ENCODE peak calls at places on chromosome 18, in eight cellular contexts. P is ascending aorta, A is pancreas, N is SK-N-SH, E is left lung, Y is neural progenitor cell, G is H9, V is body of pancreas. T is an unnamed sample. For H3K9me3, the result is how much of the 10 kb centered on the place peaks cover.

GRCh38 chr18:6363216-6363615 is 51.5 kb downstream of the L3MBTL4 start:
- DNase-seq in P (no peak), A (no peak), N (no peak), E (no peak), Y (no peak), G (no peak), V (no peak), T (no peak)

GRCh38 chr18:46239549-46239948 is 135.4 kb downstream of the HAUS1 start:
- DNase-seq in P (no peak), A (no peak), N (no peak), E (no peak), Y (no peak), G (no peak), V (no peak), T (no peak)

GRCh38 chr18:23324056-23324811 is 128.9 kb upstream of the RIOK3 start:
- DNase-seq in P (no peak), A (no peak), N (no peak), E (no peak), Y (no peak), G (no peak), V (no peak), T (no peak)

GRCh38 chr18:47953471-47953931 is 23.0 kb upstream of the SMAD2 start:
- DNase-seq in P (peak), A (peak), N (no peak), E (no peak), Y (peak), G (no peak), V (peak), T (peak)

GRCh38 chr18:36974686-36975085 is 145.8 kb downstream of the KIAA1328 start:
- DNase-seq in P (no peak), A (no peak), N (no peak), E (no peak), Y (no peak), G (no peak), V (no peak), T (no peak)

GRCh38 chr18:75868031-75868430 is 440.5 kb upstream of the SMIM21 start:
- DNase-seq in P (no peak), A (no peak), N (no peak), E (no peak), Y (no peak), G (no peak), V (no peak), T (no peak)

GRCh38 chr18:63336366-63337099 is 17.0 kb upstream of the BCL2 start:
- DNase-seq in P (no peak), A (no peak), N (no peak), E (no peak), Y (no peak), G (no peak), V (no peak), T (no peak)

GRCh38 chr18:46672062-46672970 is 15.3 kb upstream of the LOXHD1 start:
- DNase-seq in P (no peak), A (no peak), N (no peak), E (no peak), Y (no peak), G (no peak), V (no peak), T (no peak)

GRCh38 chr18:692841-693240 is 19.6 kb downstream of the ENOSF1 start:
- DNase-seq in P (no peak), A (no peak), N (no peak), E (no peak), Y (no peak), G (no peak), V (peak), T (no peak)

GRCh38 chr18:33751613-33752221 is 173.7 kb downstream of the ASXL3 start:
- DNase-seq in P (no peak), A (no peak), N (no peak), E (no peak), Y (peak), G (no peak), V (no peak), T (no peak)

GRCh38 chr18:55096261-55097026 is 137.2 kb upstream of the CCDC68 start:
- DNase-seq in P (no peak), A (no peak), N (peak), E (no peak), Y (peak), G (peak), V (no peak), T (peak)

DNA sequence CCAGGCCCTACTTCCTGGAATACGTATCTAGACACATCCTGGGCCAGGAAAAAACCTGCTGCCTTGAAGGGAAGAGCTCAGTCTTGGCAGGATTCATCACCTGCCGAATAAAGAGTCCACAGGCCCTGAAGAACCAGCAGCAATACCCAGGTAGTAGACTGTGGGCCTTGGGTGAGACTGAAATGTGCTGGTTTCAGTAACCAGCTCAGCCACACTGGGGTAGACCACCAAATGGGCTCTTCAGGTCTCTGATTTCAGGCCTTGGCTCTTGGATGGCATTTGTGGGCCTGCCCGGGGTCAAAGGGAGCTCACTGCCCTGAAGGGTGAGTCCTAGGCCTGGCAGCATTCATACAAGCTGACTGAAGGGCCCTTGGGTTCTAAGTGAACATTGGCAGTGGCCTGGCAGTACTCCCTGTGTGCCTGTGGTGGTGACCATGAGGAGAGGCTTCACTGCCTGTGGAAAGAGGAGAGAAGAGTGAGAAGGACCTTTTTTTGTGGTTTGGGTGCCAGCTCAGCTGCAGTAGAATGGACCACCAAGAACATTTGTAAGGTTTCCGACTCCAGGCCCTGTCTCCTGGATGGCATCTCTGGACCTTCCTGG is 175.1 kb downstream of the ANKRD30B start:
- DNase-seq in P (no peak), A (no peak), N (no peak), E (no peak), Y (no peak), G (no peak), V (no peak), T (peak)
- H3K9me3 ChIP-seq in P (under half), A (under half), N (under half), E (under half), Y (under half), G (half or more), V (under half), T (under half)

GRCh38 chr18:8411492-8411891 is 197.7 kb upstream of the RAB12 start:
- DNase-seq in P (no peak), A (no peak), N (no peak), E (no peak), Y (no peak), G (no peak), V (no peak), T (no peak)
- H3K9me3 ChIP-seq in P (under half), A (under half), N (under half), E (under half), Y (under half), G (under half), V (under half), T (under half)

GRCh38 chr18:35603528-35603927 is 22.0 kb downstream of the GALNT1 start:
- DNase-seq in P (no peak), A (no peak), N (no peak), E (no peak), Y (no peak), G (no peak), V (no peak), T (no peak)

GRCh38 chr18:35605686-35606417 is 24.3 kb downstream of the GALNT1 start:
- DNase-seq in P (no peak), A (no peak), N (no peak), E (no peak), Y (no peak), G (no peak), V (no peak), T (no peak)

GRCh38 chr18:35597758-35598157 is 16.2 kb downstream of the GALNT1 start:
- DNase-seq in P (no peak), A (no peak), N (no peak), E (no peak), Y (no peak), G (no peak), V (no peak), T (no peak)

GRCh38 chr18:35604369-35604768 is 22.8 kb downstream of the GALNT1 start:
- DNase-seq in P (no peak), A (no peak), N (no peak), E (no peak), Y (no peak), G (no peak), V (no peak), T (no peak)

GRCh38 chr18:35602193-35602820 is 20.8 kb downstream of the GALNT1 start:
- DNase-seq in P (no peak), A (no peak), N (no peak), E (no peak), Y (no peak), G (no peak), V (no peak), T (no peak)
- H3K9me3 ChIP-seq in P (under half), A (under half), N (under half), E (under half), Y (under half), G (under half), V (under half), T (under half)

GRCh38 chr18:4869101-4869500 is 328.0 kb downstream of the AKAIN1 start:
- DNase-seq in P (no peak), A (no peak), N (no peak), E (no peak), Y (no peak), G (no peak), V (no peak), T (no peak)
- H3K9me3 ChIP-seq in P (under half), A (under half), N (under half), E (under half), Y (under half), G (under half), V (under half), T (under half)

GRCh38 chr18:14940738-14941137 is 192.8 kb downstream of the ANKRD30B start:
- DNase-seq in P (no peak), A (no peak), N (no peak), E (no peak), Y (no peak), G (no peak), V (no peak), T (no peak)
- H3K9me3 ChIP-seq in P (under half), A (under half), N (under half), E (under half), Y (under half), G (half or more), V (under half), T (under half)

DNA sequence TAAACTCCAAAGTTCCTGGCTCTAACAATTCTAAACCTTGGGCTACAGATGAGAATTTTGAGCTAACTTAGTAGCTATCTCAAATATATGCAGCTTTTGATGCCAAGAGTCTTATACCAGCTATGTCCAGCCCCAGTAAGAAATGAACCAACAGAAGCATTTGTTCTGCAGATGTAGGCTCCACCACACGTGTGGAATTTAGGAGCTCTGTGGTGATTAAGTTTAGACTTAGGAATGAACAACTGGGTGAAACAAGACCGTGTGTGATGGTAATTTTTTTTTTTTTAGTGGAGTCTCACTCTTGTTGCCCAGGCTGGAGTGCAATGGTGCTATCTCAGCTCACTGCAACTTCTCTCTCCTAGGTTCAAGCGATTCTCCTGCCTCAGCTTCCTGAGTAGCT is 179.7 kb downstream of the ANKRD30B start:
- DNase-seq in P (no peak), A (no peak), N (no peak), E (no peak), Y (no peak), G (no peak), V (no peak), T (no peak)
- H3K9me3 ChIP-seq in P (under half), A (under half), N (under half), E (under half), Y (under half), G (half or more), V (under half), T (under half)

DNA sequence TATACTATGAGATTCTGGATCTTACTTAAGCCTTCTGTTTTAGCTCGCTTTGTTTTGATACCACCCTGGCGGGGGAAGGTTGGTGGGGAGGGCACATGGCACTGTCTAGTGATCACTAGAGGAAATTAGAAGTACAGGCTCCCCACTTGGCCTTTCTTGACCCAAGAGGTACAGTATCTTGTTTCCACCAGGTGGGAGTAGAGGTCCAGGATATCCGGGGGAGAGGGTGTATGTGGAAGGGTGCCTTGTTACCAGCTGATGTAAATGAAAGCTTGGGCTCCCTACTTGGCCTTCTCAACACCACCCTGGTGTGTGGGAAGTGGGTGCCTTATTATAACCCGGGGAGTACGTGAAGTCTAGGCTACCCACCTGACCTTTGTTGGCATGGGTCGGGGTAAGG is 7.5 kb downstream of the GALNT1 start:
- DNase-seq in P (no peak), A (no peak), N (no peak), E (no peak), Y (peak), G (peak), V (no peak), T (no peak)
- H3K9me3 ChIP-seq in P (under half), A (under half), N (under half), E (under half), Y (under half), G (under half), V (under half), T (under half)

GRCh38 chr18:35311506-35311905 is 21.5 kb upstream of the ZSCAN30 start:
- DNase-seq in P (no peak), A (no peak), N (no peak), E (no peak), Y (no peak), G (no peak), V (no peak), T (no peak)

GRCh38 chr18:35303610-35304009 is 13.6 kb upstream of the ZSCAN30 start:
- DNase-seq in P (no peak), A (no peak), N (no peak), E (no peak), Y (no peak), G (no peak), V (no peak), T (no peak)

DNA sequence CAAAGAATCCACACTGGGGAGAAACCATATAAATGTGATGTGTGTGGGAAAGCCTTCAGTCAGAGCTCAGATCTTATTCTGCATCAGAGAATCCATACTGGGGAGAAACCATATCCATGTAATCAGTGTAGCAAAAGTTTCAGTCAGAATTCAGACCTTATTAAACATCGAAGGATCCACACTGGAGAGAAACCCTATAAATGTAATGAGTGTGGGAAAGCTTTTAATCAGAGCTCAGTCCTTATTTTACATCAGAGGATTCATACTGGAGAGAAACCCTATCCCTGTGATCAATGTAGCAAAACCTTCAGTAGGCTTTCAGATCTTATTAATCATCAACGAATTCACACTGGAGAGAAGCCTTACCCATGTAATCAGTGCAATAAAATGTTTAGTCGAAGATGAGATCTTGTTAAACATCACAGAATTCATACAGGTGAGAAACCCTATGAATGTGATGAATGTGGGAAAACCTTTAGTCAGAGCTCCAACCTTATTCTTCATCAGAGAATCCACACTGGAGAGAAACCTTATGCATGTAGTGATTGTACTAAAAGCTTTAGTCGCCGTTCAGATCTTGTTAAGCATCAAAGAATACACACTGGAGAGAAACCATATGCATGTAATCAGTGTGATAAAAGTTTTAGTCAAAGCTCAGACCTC is 16.7 kb upstream of the ZSCAN30 start:
- DNase-seq in P (no peak), A (no peak), N (no peak), E (no peak), Y (no peak), G (no peak), V (no peak), T (no peak)
- H3K9me3 ChIP-seq in P (half or more), A (under half), N (under half), E (under half), Y (half or more), G (under half), V (under half), T (under half)

DNA sequence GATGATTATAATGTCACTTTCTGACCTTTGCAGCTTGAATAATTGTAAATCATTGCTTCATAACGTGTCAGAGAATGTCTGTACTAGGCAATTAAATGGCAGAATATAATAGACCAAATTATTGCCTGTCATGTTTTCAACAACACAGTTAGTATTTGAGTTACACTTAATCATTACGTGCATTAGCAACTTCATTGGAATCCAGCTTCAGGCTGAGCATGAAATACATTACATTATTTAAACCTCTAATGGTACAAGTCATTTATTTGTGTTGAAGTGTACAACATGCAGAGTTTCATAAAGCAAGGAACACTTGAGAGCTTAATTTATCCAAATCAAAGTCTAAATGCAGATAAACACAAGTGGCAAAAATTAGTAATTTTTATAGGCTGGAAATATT is 48.0 kb downstream of the ZNF407 start:
- DNase-seq in P (no peak), A (no peak), N (no peak), E (no peak), Y (no peak), G (no peak), V (no peak), T (no peak)
- H3K9me3 ChIP-seq in P (under half), A (under half), N (under half), E (under half), Y (under half), G (under half), V (under half), T (under half)

T was measured in colonic mucosa.